ENCODE peak calls at places on chromosomes 5 and 9, in eight cellular contexts. B is brain microvascular endothelial cell; H is heart right ventricle; O is gastrocnemius medialis; S is lower lobe of right lung; F is heart left ventricle; P is CD4-positive, alpha-beta T cell; G is HL-60. J is an unnamed sample.

GRCh38 chr5:1540831-1541661 is 17.3 kb upstream of the LPCAT1 start:
- DNase-seq in F (no peak), G (no peak), H (no peak), O (no peak), B (no peak), P (no peak), S (no peak), J (no peak)

GRCh38 chr9:23824241-23825142 is 1.5 kb downstream of the ELAVL2 start:
- DNase-seq in P (no peak), O (no peak), S (no peak), F (no peak), G (no peak), B (no peak), H (no peak), J (peak)

GRCh38 chr5:53019320-53019719 is 30.2 kb downstream of the ITGA2 start:
- DNase-seq in F (no peak), O (no peak), B (peak), G (no peak), H (no peak), P (no peak), S (no peak), J (peak)

GRCh38 chr9:38030658-38031057 is 38.4 kb downstream of the SHB start:
- DNase-seq in P (no peak), F (no peak), H (no peak), S (no peak), G (no peak), B (no peak), O (no peak), J (no peak)

GRCh38 chr9:100669968-100670367 is 92.1 kb downstream of the CAVIN4 start:
- DNase-seq in O (no peak), F (no peak), S (no peak), G (no peak), B (no peak), H (no peak), P (no peak), J (no peak)

GRCh38 chr5:177133119-177133844 is at the start of gene NSD1:
- DNase-seq in P (peak), O (peak), G (peak), B (peak), H (peak), F (peak), S (peak), J (peak)

GRCh38 chr5:82635561-82636288 is 357.6 kb upstream of the RPS23 start:
- DNase-seq in B (peak), F (no peak), P (no peak), S (no peak), H (no peak), O (no peak), G (no peak), J (peak)

GRCh38 chr5:107247427-107247826 is 423.3 kb downstream of the EFNA5 start:
- DNase-seq in O (no peak), B (peak), G (no peak), F (no peak), S (no peak), P (no peak), H (no peak), J (no peak)

GRCh38 chr9:5869315-5870019 is 21.2 kb upstream of the MLANA start:
- DNase-seq in G (no peak), O (no peak), B (no peak), S (no peak), F (no peak), H (no peak), P (no peak), J (peak)

GRCh38 chr9:83238871-83239624 is 176.1 kb upstream of the RASEF start:
- DNase-seq in H (no peak), O (no peak), P (no peak), G (peak), F (no peak), S (no peak), B (no peak), J (no peak)

GRCh38 chr9:111232997-111233790 is 96.8 kb downstream of the OR2K2 start:
- DNase-seq in H (no peak), B (no peak), F (peak), P (no peak), G (no peak), S (no peak), O (no peak), J (no peak)

GRCh38 chr9:78599939-78600338 is 303.0 kb downstream of the PSAT1 start:
- DNase-seq in P (no peak), F (no peak), H (no peak), S (no peak), O (no peak), G (no peak), B (no peak), J (no peak)

GRCh38 chr9:78605029-78605930 is 308.4 kb downstream of the PSAT1 start:
- DNase-seq in B (no peak), H (no peak), S (no peak), F (no peak), P (no peak), O (no peak), G (no peak), J (no peak)

GRCh38 chr9:78598120-78598519 is 301.2 kb downstream of the PSAT1 start:
- DNase-seq in S (no peak), B (no peak), O (no peak), G (no peak), H (no peak), F (no peak), P (no peak), J (no peak)

GRCh38 chr9:78606011-78606410 is 309.1 kb downstream of the PSAT1 start:
- DNase-seq in S (no peak), F (no peak), O (no peak), B (no peak), H (no peak), P (no peak), G (no peak), J (no peak)

GRCh38 chr9:78601957-78602565 is 305.1 kb downstream of the PSAT1 start:
- DNase-seq in O (no peak), F (no peak), G (no peak), S (no peak), P (no peak), H (no peak), B (peak), J (peak)
- TF ChIP-seq CTCF in O (peak), F (peak), G (peak), S (peak), P (no peak), H (peak), B (peak), J (peak)

GRCh38 chr9:124263158-124263557 is 5.4 kb downstream of the NEK6 start:
- DNase-seq in O (no peak), B (no peak), H (no peak), P (no peak), F (no peak), G (no peak), S (no peak), J (no peak)
- H3K27ac ChIP-seq in O (no peak), B (no peak), H (no peak), P (no peak), F (no peak), G (no peak), S (peak), J (peak)

GRCh38 chr5:20340123-20340522 is 352.1 kb upstream of the CDH18 start:
- DNase-seq in O (no peak), B (no peak), P (no peak), G (no peak), S (no peak), H (no peak), F (no peak), J (no peak)
- TF ChIP-seq CTCF in O (no peak), B (no peak), P (no peak), G (no peak), S (no peak), H (no peak), F (no peak), J (no peak)

GRCh38 chr5:67640011-67640410 is 443.4 kb upstream of the CD180 start:
- DNase-seq in H (no peak), S (no peak), G (no peak), B (no peak), F (no peak), P (no peak), O (no peak), J (no peak)

GRCh38 chr5:67636091-67636490 is 439.5 kb upstream of the CD180 start:
- DNase-seq in G (no peak), B (no peak), S (peak), P (no peak), O (peak), F (peak), H (peak), J (no peak)

GRCh38 chr5:67639311-67639710 is 442.7 kb upstream of the CD180 start:
- DNase-seq in F (peak), G (no peak), P (no peak), S (no peak), B (no peak), O (no peak), H (peak), J (no peak)

DNA sequence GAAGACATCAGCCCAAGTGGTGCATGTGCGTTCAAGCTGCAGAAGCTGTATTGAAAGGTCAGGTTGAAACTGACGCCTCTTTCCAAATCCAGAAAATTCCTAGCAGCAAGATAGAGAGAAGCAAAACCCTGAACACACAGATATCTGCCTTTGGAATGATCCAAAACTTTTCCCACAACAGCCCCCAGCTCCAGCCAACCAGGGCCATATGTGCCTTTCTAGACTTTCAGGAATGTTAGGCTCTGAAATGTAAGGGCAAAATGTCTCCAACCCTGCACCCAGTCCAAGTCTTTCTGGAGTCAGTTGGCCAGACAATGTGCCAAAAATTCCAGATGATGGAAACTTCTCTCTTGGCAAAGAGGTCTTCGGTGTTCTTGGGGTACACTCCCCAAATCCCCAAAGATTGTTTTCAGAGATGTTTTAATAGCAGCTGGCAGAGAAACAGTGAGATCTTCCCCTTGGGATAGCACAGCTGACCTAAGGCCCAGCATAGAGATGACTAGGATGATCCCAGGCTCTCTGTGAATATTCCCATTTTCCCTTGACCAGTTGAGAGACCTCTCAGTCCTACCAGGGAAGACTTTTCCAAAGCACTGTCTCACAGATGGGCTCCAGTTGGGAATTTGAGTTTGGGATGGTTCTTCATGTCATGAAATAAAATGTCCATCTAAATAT is 440.4 kb upstream of the CD180 start:
- DNase-seq in G (no peak), B (no peak), O (no peak), F (no peak), S (no peak), H (no peak), P (no peak), J (no peak)
- H3K27ac ChIP-seq in G (no peak), B (no peak), O (peak), F (no peak), S (no peak), H (no peak), P (no peak), J (no peak)